ENCODE peak calls at places on chromosomes 16 and 17, in ten cellular contexts. C, T, J, Q, I, W, X, R, V and A are unnamed samples.

GRCh38 chr17:79628861-79629547 is 18.2 kb upstream of the RBFOX3 start:
- DNase-seq in C (peak; percentile 78), T (no peak), J (peak; percentile 34), Q (no peak), I (no peak), W (no peak), X (peak; percentile 1), R (no peak), V (peak; percentile 47), A (peak; percentile 54)

GRCh38 chr16:57474671-57475661 is 11.3 kb downstream of the DOK4 start:
- DNase-seq in C (peak; percentile 84), T (no peak), J (peak; percentile 48), Q (no peak), I (no peak), W (no peak), X (no peak), R (no peak), V (peak; percentile 65), A (no peak)

GRCh38 chr17:64326420-64327054 is 63.5 kb upstream of the TEX2 start:
- DNase-seq in C (peak; percentile 95), T (peak; percentile 73), J (peak; percentile 64), Q (peak; percentile 89), I (peak; percentile 16), W (peak; percentile 99), X (peak; percentile 47), R (peak; percentile 55), V (peak; percentile 90), A (no peak)

GRCh38 chr16:83626204-83626603 is 181.6 kb upstream of the HSBP1 start:
- DNase-seq in C (no peak), T (no peak), J (no peak), Q (no peak), I (no peak), W (no peak), X (no peak), R (no peak), V (no peak), A (no peak)

GRCh38 chr17:55343114-55343513 is 78.4 kb downstream of the HLF start:
- DNase-seq in C (no peak), T (no peak), J (no peak), Q (no peak), I (no peak), W (no peak), X (no peak), R (no peak), V (no peak), A (no peak)

GRCh38 chr17:57672205-57672632 is 72.9 kb downstream of the CCDC182 start:
- DNase-seq in C (peak; percentile 54), T (no peak), J (no peak), Q (no peak), I (peak; percentile 21), W (peak; percentile 86), X (no peak), R (no peak), V (peak; percentile 50), A (peak; percentile 70)

GRCh38 chr16:84138824-84139627 is 6.0 kb downstream of the HSDL1 start:
- DNase-seq in C (no peak), T (peak; percentile 77), J (no peak), Q (no peak), I (peak; percentile 19), W (no peak), X (no peak), R (no peak), V (no peak), A (no peak)

GRCh38 chr16:50198802-50199410 is 45.8 kb downstream of the TENT4B start:
- DNase-seq in C (no peak), T (no peak), J (no peak), Q (no peak), I (no peak), W (no peak), X (no peak), R (no peak), V (no peak), A (no peak)

GRCh38 chr17:78110363-78111011 is 18.1 kb downstream of the TMC6 start:
- DNase-seq in C (no peak), T (peak; percentile 94), J (no peak), Q (no peak), I (no peak), W (no peak), X (no peak), R (no peak), V (no peak), A (no peak)

GRCh38 chr16:28151180-28151579 is 60.6 kb downstream of the XPO6 start:
- DNase-seq in C (no peak), T (no peak), J (no peak), Q (no peak), I (peak; percentile 20), W (no peak), X (no peak), R (no peak), V (no peak), A (no peak)

GRCh38 chr16:28146536-28146935 is 65.2 kb downstream of the XPO6 start:
- DNase-seq in C (no peak), T (no peak), J (no peak), Q (no peak), I (no peak), W (no peak), X (no peak), R (no peak), V (no peak), A (no peak)

GRCh38 chr16:28149016-28149888 is 62.5 kb downstream of the XPO6 start:
- DNase-seq in C (no peak), T (no peak), J (no peak), Q (no peak), I (no peak), W (peak; percentile 38), X (no peak), R (no peak), V (no peak), A (no peak)
- TF ChIP-seq CTCF in C (no peak), T (no peak), J (no peak), Q (no peak), I (no peak), W (no peak), X (no peak), R (no peak), V (no peak), A (no peak)

GRCh38 chr17:7839199-7839889 is 5.3 kb downstream of the KDM6B start:
- DNase-seq in C (peak; percentile 88), T (peak; percentile 16), J (no peak), Q (no peak), I (no peak), W (peak; percentile 83), X (peak; percentile 37), R (no peak), V (peak; percentile 87), A (no peak)
- H3K4me3 ChIP-seq in C (no peak overlapping the region), T (no peak overlapping the region), J (no peak overlapping the region), Q (no peak overlapping the region), I (no peak overlapping the region), W (peak overlapping the region; percentile 46), X (no peak overlapping the region), R (no peak overlapping the region), V (no peak overlapping the region), A (no peak overlapping the region)

GRCh38 chr16:8850279-8850885 is 18.4 kb downstream of the CARHSP1 start:
- DNase-seq in C (peak; percentile 87), T (peak; percentile 44), J (no peak), Q (no peak), I (no peak), W (peak; percentile 92), X (no peak), R (peak; percentile 27), V (peak; percentile 87), A (no peak)

GRCh38 chr16:8852534-8852933 is 16.3 kb downstream of the CARHSP1 start:
- DNase-seq in C (no peak), T (no peak), J (no peak), Q (no peak), I (no peak), W (no peak), X (no peak), R (no peak), V (peak; percentile 47), A (no peak)

GRCh38 chr16:8853611-8854010 is 15.2 kb downstream of the CARHSP1 start:
- DNase-seq in C (no peak), T (no peak), J (no peak), Q (no peak), I (no peak), W (no peak), X (no peak), R (no peak), V (peak; percentile 21), A (no peak)

GRCh38 chr16:8853150-8853549 is 15.7 kb downstream of the CARHSP1 start:
- DNase-seq in C (peak; percentile 66), T (no peak), J (no peak), Q (no peak), I (no peak), W (no peak), X (no peak), R (no peak), V (peak; percentile 49), A (no peak)

GRCh38 chr16:8851761-8852403 is 16.9 kb downstream of the CARHSP1 start:
- DNase-seq in C (no peak), T (no peak), J (no peak), Q (no peak), I (no peak), W (no peak), X (no peak), R (no peak), V (peak; percentile 58), A (no peak)
- TF ChIP-seq POLR2A in C (no peak), T (no peak), J (no peak), Q (no peak), I (no peak), W (no peak), X (no peak), R (no peak), V (no peak), A (no peak)

GRCh38 chr16:71867934-71868333 is 16.0 kb downstream of the ZNF821 start:
- DNase-seq in C (peak; percentile 60), T (no peak), J (no peak), Q (no peak), I (no peak), W (no peak), X (no peak), R (no peak), V (no peak), A (no peak)
- TF ChIP-seq CTCF in C (no peak), T (no peak), J (no peak), Q (no peak), I (no peak), W (no peak), X (no peak), R (no peak), V (no peak), A (no peak)

GRCh38 chr17:48612854-48613691 is 2.0 kb downstream of the HOXB8 start:
- DNase-seq in C (peak; percentile 91), T (no peak), J (no peak), Q (no peak), I (no peak), W (peak; percentile 56), X (no peak), R (no peak), V (peak; percentile 47), A (no peak)
- H3K4me3 ChIP-seq in C (peak overlapping the region; percentile 3), T (peak overlapping the region; percentile 35), J (peak overlapping the region; percentile 78), Q (no peak overlapping the region), I (no peak overlapping the region), W (peak overlapping the region; percentile 1), X (peak overlapping the region; percentile 17), R (peak overlapping the region; percentile 12), V (peak overlapping the region; percentile 19), A (peak overlapping the region; percentile 42)

GRCh38 chr17:40912506-40913220 is 24.8 kb downstream of the KRT23 start:
- DNase-seq in C (no peak), T (no peak), J (no peak), Q (no peak), I (no peak), W (no peak), X (no peak), R (no peak), V (no peak), A (no peak)
- TF ChIP-seq POLR2A in C (no peak), T (no peak), J (no peak), Q (no peak), I (no peak), W (no peak), X (no peak), R (no peak), V (no peak), A (no peak)

GRCh38 chr16:65619606-65620005 is 497.7 kb upstream of the CDH11 start:
- DNase-seq in C (no peak), T (no peak), J (no peak), Q (no peak), I (no peak), W (no peak), X (no peak), R (no peak), V (no peak), A (no peak)
- TF ChIP-seq CTCF in C (no peak), T (no peak), J (no peak), Q (no peak), I (no peak), W (no peak), X (no peak), R (no peak), V (no peak), A (no peak)